ENCODE peak calls at places on chromosomes 3 and 15, in ten cellular contexts. E is pancreas; T is CD8-positive, alpha-beta T cell; C is GM23248; O is CD8-positive, alpha-beta memory T cell; K is IMR-90; N is heart left ventricle; I is astrocyte; P is psoas muscle; Q is lung. Y is an unnamed sample.
A peak's percentile ranks its signal among the peaks of the same experiment; 100 is the strongest.

GRCh38 chr15:73688455-73688854 is 4.3 kb downstream of the CD276 start:
- DNase-seq in E (no peak), T (no peak), C (peak; percentile 61), O (no peak), K (peak; percentile 52), N (no peak), I (peak; percentile 35), P (peak; percentile 15), Q (no peak), Y (no peak)

GRCh38 chr15:62495670-62496328 is 330.7 kb upstream of the C2CD4B start:
- DNase-seq in E (no peak), T (no peak), C (peak; percentile 97), O (no peak), K (peak; percentile 94), N (peak; percentile 66), I (peak; percentile 92), P (no peak), Q (no peak), Y (no peak)

GRCh38 chr3:65961128-65961527 is 77.6 kb downstream of the MAGI1 start:
- DNase-seq in E (no peak), T (no peak), C (no peak), O (no peak), K (no peak), N (no peak), I (no peak), P (no peak), Q (no peak), Y (no peak)

GRCh38 chr15:31318429-31318828 is 8.2 kb upstream of the KLF13 start:
- DNase-seq in E (no peak), T (no peak), C (no peak), O (no peak), K (no peak), N (no peak), I (no peak), P (no peak), Q (no peak), Y (no peak)

GRCh38 chr3:174619244-174619643 is 239.9 kb upstream of the NAALADL2 start:
- DNase-seq in E (no peak), T (no peak), C (no peak), O (no peak), K (no peak), N (no peak), I (no peak), P (no peak), Q (no peak), Y (no peak)

GRCh38 chr3:104596551-104596950 is 770.2 kb upstream of the ALCAM start:
- DNase-seq in E (peak; percentile 15), T (no peak), C (peak; percentile 39), O (no peak), K (peak; percentile 67), N (no peak), I (peak; percentile 51), P (no peak), Q (no peak), Y (no peak)

GRCh38 chr3:23884481-23884880 is 32.3 kb downstream of the NKIRAS1 start:
- DNase-seq in E (no peak), T (no peak), C (peak; percentile 22), O (no peak), K (no peak), N (no peak), I (no peak), P (no peak), Q (no peak), Y (no peak)

GRCh38 chr3:195352895-195353488 is 82.0 kb upstream of the XXYLT1 start:
- DNase-seq in E (no peak), T (no peak), C (peak; percentile 93), O (no peak), K (peak; percentile 89), N (no peak), I (peak; percentile 53), P (no peak), Q (no peak), Y (no peak)

GRCh38 chr3:56835626-56836025 is 33.9 kb upstream of the ARHGEF3 start:
- DNase-seq in E (no peak), T (no peak), C (peak; percentile 49), O (no peak), K (peak; percentile 37), N (no peak), I (peak; percentile 39), P (no peak), Q (no peak), Y (no peak)

GRCh38 chr3:111368061-111368460 is 173.9 kb upstream of the CD96 start:
- DNase-seq in E (no peak), T (no peak), C (peak; percentile 12), O (no peak), K (no peak), N (no peak), I (no peak), P (no peak), Q (no peak), Y (no peak)

GRCh38 chr3:133572158-133573053 is 1.1 kb upstream of the CDV3 start:
- DNase-seq in E (no peak), T (no peak), C (peak; percentile 50), O (no peak), K (peak; percentile 53), N (no peak), I (no peak), P (no peak), Q (no peak), Y (no peak)

GRCh38 chr15:20659265-20659664 is 117.7 kb upstream of the GOLGA6L6 start:
- DNase-seq in E (no peak), T (no peak), C (no peak), O (no peak), K (no peak), N (no peak), I (no peak), P (peak; percentile 34), Q (no peak), Y (no peak)
- H3K4me3 ChIP-seq in E (no peak overlapping the region), T (no peak overlapping the region), C (no peak overlapping the region), O (no peak overlapping the region), K (no peak overlapping the region), N (no peak overlapping the region), I (no peak overlapping the region), P (no peak overlapping the region), Q (no peak overlapping the region), Y (no peak overlapping the region)

GRCh38 chr3:134620476-134621115 is 30.2 kb downstream of the KY start:
- DNase-seq in E (no peak), T (peak; percentile 1), C (no peak), O (no peak), K (no peak), N (no peak), I (no peak), P (no peak), Q (no peak), Y (no peak)

GRCh38 chr3:134622803-134623365 is 27.9 kb downstream of the KY start:
- DNase-seq in E (no peak), T (no peak), C (no peak), O (no peak), K (no peak), N (no peak), I (no peak), P (no peak), Q (no peak), Y (no peak)

GRCh38 chr3:134619884-134620445 is 30.9 kb downstream of the KY start:
- DNase-seq in E (no peak), T (peak; percentile 4), C (no peak), O (no peak), K (no peak), N (no peak), I (no peak), P (no peak), Q (no peak), Y (no peak)

GRCh38 chr3:134623615-134624245 is 27.1 kb downstream of the KY start:
- DNase-seq in E (no peak), T (peak; percentile 2), C (no peak), O (no peak), K (no peak), N (no peak), I (no peak), P (no peak), Q (no peak), Y (no peak)

DNA sequence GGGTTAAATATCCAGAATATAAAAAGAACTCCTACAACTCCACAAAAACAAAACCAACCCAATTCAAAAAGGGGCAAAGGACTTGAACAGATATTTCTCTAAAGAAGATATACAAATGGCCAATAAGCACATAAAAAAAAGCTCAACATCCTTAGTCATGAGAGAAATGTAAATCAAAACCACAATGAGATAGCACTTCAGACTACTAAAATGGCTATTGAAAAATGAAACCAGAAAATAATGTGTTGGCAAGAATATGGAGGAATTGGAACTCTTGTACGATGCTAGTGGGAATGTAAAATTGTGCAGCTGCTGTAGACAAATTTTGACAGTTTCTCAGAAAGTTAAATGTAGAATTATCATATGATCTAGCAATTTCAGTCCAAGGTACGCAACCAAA is 29.0 kb downstream of the KY start:
- DNase-seq in E (no peak), T (no peak), C (no peak), O (no peak), K (peak; percentile 52), N (no peak), I (no peak), P (no peak), Q (no peak), Y (no peak)
- H3K9me3 ChIP-seq in E (no peaks in the 10 kb centered on the region), T (no peaks in the 10 kb centered on the region), C (no peaks in the 10 kb centered on the region), O (no peaks in the 10 kb centered on the region), K (no peaks in the 10 kb centered on the region), N (no peaks in the 10 kb centered on the region), I (no peaks in the 10 kb centered on the region), P (no peaks in the 10 kb centered on the region), Q (no peaks in the 10 kb centered on the region), Y (no peaks in the 10 kb centered on the region)

DNA sequence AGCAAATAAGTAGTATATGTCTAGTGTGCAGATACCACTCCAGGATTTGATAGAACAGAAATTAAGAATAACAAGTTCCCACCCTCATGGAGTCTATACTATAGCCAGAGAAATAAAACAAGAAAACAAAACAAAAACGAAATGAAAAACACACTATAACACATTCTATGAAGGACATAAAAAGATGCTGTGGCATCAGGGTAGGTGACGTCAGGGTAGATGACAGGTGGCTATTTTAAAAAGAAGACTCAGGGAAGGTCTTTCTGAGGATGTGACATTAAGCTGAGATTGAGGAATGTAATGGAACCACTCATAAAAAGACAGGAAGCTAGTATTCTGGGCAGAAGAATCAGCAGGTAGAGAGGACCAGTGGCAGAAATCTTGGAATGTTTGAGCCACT is 469.6 kb downstream of the RAP2B start:
- DNase-seq in E (no peak), T (no peak), C (no peak), O (no peak), K (no peak), N (no peak), I (no peak), P (no peak), Q (no peak), Y (no peak)
- H3K4me1 ChIP-seq in E (no peaks in the 10 kb centered on the region), T (no peaks in the 10 kb centered on the region), C (no peaks in the 10 kb centered on the region), O (peaks cover 9% of the 10 kb centered on the region), K (no peaks in the 10 kb centered on the region), N (peaks cover 5% of the 10 kb centered on the region), I (no peaks in the 10 kb centered on the region), P (no peaks in the 10 kb centered on the region), Q (peaks cover 2% of the 10 kb centered on the region), Y (no peaks in the 10 kb centered on the region)

DNA sequence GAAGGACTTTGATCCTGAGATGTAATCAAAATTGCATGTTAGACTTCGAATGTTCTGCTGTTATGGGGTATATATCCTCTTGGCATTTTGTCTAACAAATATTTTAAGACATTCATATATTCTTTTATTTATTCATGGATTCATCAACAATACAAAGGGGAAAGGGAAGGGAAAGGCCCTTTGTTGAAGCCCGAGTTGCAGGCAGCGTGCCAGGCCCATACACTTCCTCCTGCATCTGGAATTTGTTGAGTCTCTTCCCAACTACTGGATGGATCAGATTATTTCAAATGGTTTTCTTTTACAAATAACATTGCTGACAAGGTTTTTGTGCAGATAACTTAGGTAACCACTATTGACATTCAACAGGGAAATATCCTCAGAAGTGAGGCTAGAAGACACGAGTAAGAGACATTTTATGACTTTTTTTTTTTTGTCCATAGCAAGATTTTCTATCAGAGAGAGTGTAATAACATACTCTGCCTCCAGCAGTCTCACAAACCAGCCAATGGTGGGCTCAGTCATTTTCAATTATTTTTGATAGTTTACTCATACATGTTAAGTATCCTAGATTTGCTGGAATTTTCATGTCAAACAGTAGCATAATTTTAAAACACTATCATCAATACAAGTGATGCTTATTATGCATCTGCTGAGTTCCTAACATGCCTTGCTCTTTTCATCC is 94.3 kb downstream of the RPL39L start:
- DNase-seq in E (no peak), T (no peak), C (no peak), O (no peak), K (no peak), N (peak; percentile 73), I (no peak), P (no peak), Q (no peak), Y (no peak)
- H3K4me3 ChIP-seq in E (no peak overlapping the region), T (peak overlapping the region; percentile 6), C (no peak overlapping the region), O (no peak overlapping the region), K (no peak overlapping the region), N (no peak overlapping the region), I (no peak overlapping the region), P (no peak overlapping the region), Q (no peak overlapping the region), Y (no peak overlapping the region)

Y was measured in effector memory CD4-positive, alpha-beta T cell.